ENCODE peak calls at places on chromosomes 13 and 19, in nine cellular contexts. B, H, R, K, J, X, W, Q and T are unnamed samples.

GRCh38 chr13:41085961-41086360 is 24.7 kb downstream of the WBP4 start:
- DNase-seq in X (no peak), J (no peak), R (no peak), Q (no peak), K (no peak), H (no peak), W (no peak), B (no peak), T (no peak)

GRCh38 chr13:92074658-92075057 is 676.2 kb downstream of the GPC5 start:
- DNase-seq in R (no peak), J (peak; percentile 35), W (no peak), H (peak; percentile 14), B (no peak), K (no peak), X (peak; percentile 10), Q (no peak), T (peak; percentile 14)

GRCh38 chr19:3284759-3285646 is 60.5 kb downstream of the CELF5 start:
- DNase-seq in K (peak; percentile 98), J (peak; percentile 66), B (no peak), Q (no peak), W (peak; percentile 11), R (no peak), H (peak; percentile 48), X (peak; percentile 80), T (peak; percentile 39)

GRCh38 chr13:111177081-111177711 is 62.1 kb downstream of the ARHGEF7 start:
- DNase-seq in J (peak; percentile 88), H (no peak), R (no peak), W (no peak), K (peak; percentile 46), B (peak; percentile 22), X (peak; percentile 23), Q (peak; percentile 64), T (peak; percentile 89)

GRCh38 chr19:33205110-33205509 is 11.0 kb downstream of the LRP3 start:
- DNase-seq in W (no peak), X (no peak), B (no peak), J (no peak), R (no peak), Q (no peak), K (no peak), H (no peak), T (no peak)

GRCh38 chr13:41352935-41353801 is 42.1 kb downstream of the NAA16 start:
- DNase-seq in W (peak; percentile 13), H (peak; percentile 19), K (no peak), Q (no peak), B (peak; percentile 41), X (peak; percentile 75), J (peak; percentile 73), R (no peak), T (peak; percentile 69)

GRCh38 chr19:38838208-38838985 is 6.8 kb upstream of the ECH1 start:
- DNase-seq in B (no peak), Q (no peak), J (peak; percentile 26), X (peak; percentile 95), K (peak; percentile 67), R (no peak), W (no peak), H (no peak), T (no peak)

GRCh38 chr13:60646600-60646999 is 249.6 kb downstream of the TDRD3 start:
- DNase-seq in H (no peak), W (no peak), X (no peak), B (no peak), Q (no peak), J (no peak), K (no peak), R (no peak), T (no peak)

GRCh38 chr13:111175948-111176347 is 60.8 kb downstream of the ARHGEF7 start:
- DNase-seq in X (no peak), J (no peak), Q (no peak), H (no peak), K (no peak), B (no peak), R (no peak), W (no peak), T (no peak)

GRCh38 chr19:41137056-41137455 is 22.8 kb downstream of the CYP2F1 start:
- DNase-seq in R (no peak), K (no peak), W (no peak), J (no peak), H (no peak), X (no peak), Q (no peak), B (no peak), T (no peak)

GRCh38 chr13:93116809-93117208 is 109.8 kb upstream of the GPC6 start:
- DNase-seq in X (no peak), W (no peak), K (no peak), J (peak; percentile 15), Q (no peak), B (no peak), R (no peak), H (no peak), T (no peak)

GRCh38 chr13:50617134-50617721 is 226.3 kb downstream of the DLEU7 start:
- DNase-seq in H (no peak), J (peak; percentile 38), K (no peak), Q (no peak), W (no peak), B (no peak), R (peak; percentile 83), X (peak; percentile 39), T (peak; percentile 83)

GRCh38 chr19:11446652-11447301 is 11.3 kb downstream of the PRKCSH start:
- DNase-seq in H (peak; percentile 82), R (no peak), B (peak; percentile 49), J (peak; percentile 40), W (no peak), X (no peak), K (peak; percentile 63), Q (peak; percentile 74), T (no peak)

GRCh38 chr13:22040810-22041364 is 370.0 kb downstream of the FGF9 start:
- DNase-seq in W (no peak), X (peak; percentile 20), J (no peak), R (no peak), B (no peak), H (peak; percentile 33), K (no peak), Q (no peak), T (no peak)

GRCh38 chr13:59963383-59963782 is 200.3 kb downstream of the DIAPH3 start:
- DNase-seq in W (no peak), B (no peak), X (no peak), H (no peak), R (no peak), K (no peak), Q (no peak), J (no peak), T (no peak)

GRCh38 chr13:112346173-112346898 is 29.8 kb upstream of the SPACA7 start:
- DNase-seq in W (no peak), R (no peak), J (no peak), Q (no peak), H (peak; percentile 17), K (no peak), B (no peak), X (no peak), T (no peak)

GRCh38 chr13:94968757-94969086 is 256.4 kb upstream of the SOX21 start:
- DNase-seq in W (no peak), H (no peak), J (no peak), X (no peak), R (no peak), Q (no peak), K (no peak), B (no peak), T (no peak)

GRCh38 chr13:94967183-94968039 is 255.1 kb upstream of the SOX21 start:
- DNase-seq in Q (no peak), R (no peak), X (no peak), K (peak; percentile 29), H (peak; percentile 52), J (peak; percentile 19), B (no peak), W (no peak), T (peak; percentile 27)

GRCh38 chr13:94972262-94972661 is 259.9 kb upstream of the SOX21 start:
- DNase-seq in R (no peak), H (no peak), X (no peak), B (no peak), W (no peak), K (no peak), Q (no peak), J (no peak), T (no peak)

GRCh38 chr13:94966380-94966779 is 254.0 kb upstream of the SOX21 start:
- DNase-seq in J (no peak), K (no peak), X (no peak), H (no peak), W (no peak), R (no peak), Q (no peak), B (no peak), T (no peak)

DNA sequence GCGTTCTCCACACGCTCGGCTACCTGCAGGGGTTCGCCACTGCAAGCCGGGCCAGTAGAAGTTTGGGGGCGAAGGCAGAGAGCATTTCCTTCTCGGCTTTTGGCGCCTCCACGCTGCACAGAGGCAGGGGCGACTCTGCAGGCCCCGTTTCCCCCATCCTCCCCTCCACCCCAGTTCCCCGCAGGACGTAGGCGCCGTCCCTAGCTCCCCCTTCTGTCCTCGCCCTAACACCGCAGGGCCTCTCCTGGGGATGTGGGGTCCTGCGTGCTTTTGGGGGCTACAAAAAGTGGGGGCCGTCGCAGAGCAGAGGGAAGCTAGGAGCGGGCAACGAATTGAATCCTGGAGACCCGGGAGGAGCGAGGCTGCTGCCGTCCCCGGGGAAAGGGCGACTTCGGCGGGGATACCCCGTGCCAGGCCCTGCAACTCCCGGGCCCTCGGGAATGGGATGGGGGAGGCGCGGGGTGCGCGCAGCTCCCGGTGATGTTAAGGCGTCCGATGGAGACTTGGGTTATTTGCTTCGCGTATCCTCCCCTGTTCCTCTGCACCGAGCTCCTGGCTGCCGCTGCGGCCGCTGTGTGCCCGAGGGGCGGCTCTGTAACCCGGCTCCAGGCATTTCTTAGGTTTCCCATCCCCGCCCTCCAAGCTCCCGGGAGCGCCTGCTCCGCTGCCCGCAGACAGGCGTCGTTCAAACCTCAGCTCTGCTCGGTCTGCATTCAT is 255.9 kb upstream of the SOX21 start:
- DNase-seq in J (no peak), Q (peak; percentile 3), K (no peak), W (no peak), H (peak; percentile 46), X (peak; percentile 6), B (no peak), R (no peak), T (peak; percentile 35)
- TF ChIP-seq CTCF in J (no peak), Q (no peak), K (no peak), W (peak; percentile 7), H (no peak), X (no peak), B (no peak), R (no peak), T (peak; percentile 31)

GRCh38 chr13:70795484-70795883 is 687.2 kb upstream of the KLHL1 start:
- DNase-seq in B (no peak), H (no peak), Q (no peak), R (no peak), X (no peak), J (peak; percentile 9), K (no peak), W (no peak), T (no peak)
- TF ChIP-seq CTCF in B (no peak), H (no peak), Q (no peak), R (no peak), X (no peak), J (no peak), K (no peak), W (no peak), T (no peak)

GRCh38 chr19:4369888-4370260 is 26.5 kb downstream of the MPND start:
- DNase-seq in B (no peak), X (peak; percentile 59), J (peak; percentile 32), R (no peak), Q (peak; percentile 57), W (no peak), K (peak; percentile 80), H (peak; percentile 56), T (peak; percentile 40)
- TF ChIP-seq CTCF in B (peak; percentile 66), X (peak; percentile 90), J (peak; percentile 39), R (peak; percentile 45), Q (peak; percentile 43), W (peak; percentile 48), K (no peak), H (no peak), T (peak; percentile 54)

GRCh38 chr13:48876289-48876688 is 99.4 kb upstream of the FNDC3A start:
- DNase-seq in B (no peak), H (no peak), R (no peak), W (no peak), X (no peak), K (no peak), Q (no peak), J (no peak), T (no peak)
- TF ChIP-seq CTCF in B (no peak), H (no peak), R (no peak), W (no peak), X (no peak), K (no peak), Q (no peak), J (no peak), T (no peak)